ENCODE peak calls at places on chromosome 5, in nine cellular contexts. One of them, this sample, is unnamed.

GRCh38 chr5:181203842-181204560 is 995 bp downstream of the TRIM7 start:
- DNase-seq in A549: peak
- DNase-seq in BJ: no peak
- DNase-seq in spleen: no peak
- DNase-seq in B cell: peak
- DNase-seq in breast epithelium: no peak
- DNase-seq in AG10803: no peak
- DNase-seq in AG04450: no peak
- DNase-seq in heart right ventricle: no peak
- DNase-seq in this sample: no peak

GRCh38 chr5:157308826-157309465 is 43.0 kb downstream of the CYFIP2 start:
- DNase-seq in A549: no peak
- DNase-seq in BJ: no peak
- DNase-seq in spleen: no peak
- DNase-seq in B cell: peak
- DNase-seq in breast epithelium: no peak
- DNase-seq in AG10803: peak
- DNase-seq in AG04450: no peak
- DNase-seq in heart right ventricle: no peak
- DNase-seq in this sample: no peak

GRCh38 chr5:62082370-62082778 is 223.6 kb upstream of the KIF2A start:
- DNase-seq in A549: no peak
- DNase-seq in BJ: peak
- DNase-seq in spleen: no peak
- DNase-seq in B cell: no peak
- DNase-seq in breast epithelium: no peak
- DNase-seq in AG10803: peak
- DNase-seq in AG04450: no peak
- DNase-seq in heart right ventricle: no peak
- DNase-seq in this sample: no peak

GRCh38 chr5:101346906-101347305 is 443.8 kb upstream of the ST8SIA4 start:
- DNase-seq in A549: no peak
- DNase-seq in BJ: no peak
- DNase-seq in spleen: no peak
- DNase-seq in B cell: no peak
- DNase-seq in breast epithelium: no peak
- DNase-seq in AG10803: no peak
- DNase-seq in AG04450: no peak
- DNase-seq in heart right ventricle: no peak
- DNase-seq in this sample: no peak

GRCh38 chr5:152119091-152119490 is 194.4 kb upstream of the GLRA1 start:
- DNase-seq in A549: no peak
- DNase-seq in BJ: no peak
- DNase-seq in spleen: no peak
- DNase-seq in B cell: no peak
- DNase-seq in breast epithelium: no peak
- DNase-seq in AG10803: no peak
- DNase-seq in AG04450: no peak
- DNase-seq in heart right ventricle: no peak
- DNase-seq in this sample: no peak

GRCh38 chr5:56699588-56699987 is 115.8 kb upstream of the MAP3K1 start:
- DNase-seq in A549: no peak
- DNase-seq in BJ: no peak
- DNase-seq in spleen: no peak
- DNase-seq in B cell: no peak
- DNase-seq in breast epithelium: no peak
- DNase-seq in AG10803: no peak
- DNase-seq in AG04450: no peak
- DNase-seq in heart right ventricle: no peak
- DNase-seq in this sample: no peak

GRCh38 chr5:98368141-98368540 is 405.3 kb upstream of the RGMB start:
- DNase-seq in A549: no peak
- DNase-seq in BJ: no peak
- DNase-seq in spleen: no peak
- DNase-seq in B cell: no peak
- DNase-seq in breast epithelium: no peak
- DNase-seq in AG10803: no peak
- DNase-seq in AG04450: no peak
- DNase-seq in heart right ventricle: no peak
- DNase-seq in this sample: no peak

GRCh38 chr5:173094012-173094661 is 38.0 kb downstream of the CREBRF start:
- DNase-seq in A549: no peak
- DNase-seq in BJ: peak
- DNase-seq in spleen: no peak
- DNase-seq in B cell: no peak
- DNase-seq in breast epithelium: no peak
- DNase-seq in AG10803: peak
- DNase-seq in AG04450: peak
- DNase-seq in heart right ventricle: no peak
- DNase-seq in this sample: no peak

GRCh38 chr5:107147584-107147983 is 523.2 kb downstream of the EFNA5 start:
- DNase-seq in A549: no peak
- DNase-seq in BJ: no peak
- DNase-seq in spleen: no peak
- DNase-seq in B cell: no peak
- DNase-seq in breast epithelium: no peak
- DNase-seq in AG10803: no peak
- DNase-seq in AG04450: no peak
- DNase-seq in heart right ventricle: no peak
- DNase-seq in this sample: no peak

GRCh38 chr5:62496876-62497275 is 81.7 kb upstream of the LRRC70 start:
- DNase-seq in A549: no peak
- DNase-seq in BJ: no peak
- DNase-seq in spleen: no peak
- DNase-seq in B cell: no peak
- DNase-seq in breast epithelium: no peak
- DNase-seq in AG10803: no peak
- DNase-seq in AG04450: no peak
- DNase-seq in heart right ventricle: no peak
- DNase-seq in this sample: no peak

GRCh38 chr5:152403058-152403457 is 2.0 kb downstream of the NMUR2 start:
- DNase-seq in A549: no peak
- DNase-seq in BJ: no peak
- DNase-seq in spleen: no peak
- DNase-seq in B cell: no peak
- DNase-seq in breast epithelium: no peak
- DNase-seq in AG10803: no peak
- DNase-seq in AG04450: no peak
- DNase-seq in heart right ventricle: no peak
- DNase-seq in this sample: no peak

GRCh38 chr5:135008981-135009735 is 24.9 kb downstream of the PITX1 start:
- DNase-seq in A549: no peak
- DNase-seq in BJ: no peak
- DNase-seq in spleen: peak
- DNase-seq in B cell: no peak
- DNase-seq in breast epithelium: no peak
- DNase-seq in AG10803: no peak
- DNase-seq in AG04450: no peak
- DNase-seq in heart right ventricle: no peak
- DNase-seq in this sample: no peak

GRCh38 chr5:150227606-150228273 is 37.9 kb downstream of the SLC6A7 start:
- DNase-seq in A549: no peak
- DNase-seq in BJ: no peak
- DNase-seq in spleen: no peak
- DNase-seq in B cell: no peak
- DNase-seq in breast epithelium: no peak
- DNase-seq in AG10803: peak
- DNase-seq in AG04450: no peak
- DNase-seq in heart right ventricle: no peak
- DNase-seq in this sample: no peak

GRCh38 chr5:126300293-126300692 is 122.9 kb upstream of the GRAMD2B start:
- DNase-seq in A549: no peak
- DNase-seq in BJ: no peak
- DNase-seq in spleen: no peak
- DNase-seq in B cell: no peak
- DNase-seq in breast epithelium: no peak
- DNase-seq in AG10803: no peak
- DNase-seq in AG04450: no peak
- DNase-seq in heart right ventricle: no peak
- DNase-seq in this sample: no peak
- TF ChIP-seq CTCF in A549: no peak
- TF ChIP-seq CTCF in BJ: no peak
- TF ChIP-seq CTCF in spleen: no peak
- TF ChIP-seq CTCF in B cell: no peak
- TF ChIP-seq CTCF in breast epithelium: no peak
- TF ChIP-seq CTCF in AG10803: no peak
- TF ChIP-seq CTCF in AG04450: peak
- TF ChIP-seq CTCF in heart right ventricle: no peak
- TF ChIP-seq CTCF in this sample: no peak

GRCh38 chr5:159774476-159775031 is 141.7 kb upstream of the ADRA1B start:
- DNase-seq in A549: no peak
- DNase-seq in BJ: no peak
- DNase-seq in spleen: no peak
- DNase-seq in B cell: no peak
- DNase-seq in breast epithelium: no peak
- DNase-seq in AG10803: no peak
- DNase-seq in AG04450: no peak
- DNase-seq in heart right ventricle: no peak
- DNase-seq in this sample: no peak

GRCh38 chr5:159777049-159777448 is 139.2 kb upstream of the ADRA1B start:
- DNase-seq in A549: no peak
- DNase-seq in BJ: no peak
- DNase-seq in spleen: no peak
- DNase-seq in B cell: no peak
- DNase-seq in breast epithelium: no peak
- DNase-seq in AG10803: no peak
- DNase-seq in AG04450: no peak
- DNase-seq in heart right ventricle: no peak
- DNase-seq in this sample: no peak

GRCh38 chr5:159775890-159776289 is 140.4 kb upstream of the ADRA1B start:
- DNase-seq in A549: no peak
- DNase-seq in BJ: no peak
- DNase-seq in spleen: no peak
- DNase-seq in B cell: no peak
- DNase-seq in breast epithelium: no peak
- DNase-seq in AG10803: no peak
- DNase-seq in AG04450: no peak
- DNase-seq in heart right ventricle: no peak
- DNase-seq in this sample: no peak

GRCh38 chr5:159772698-159773061 is 143.6 kb upstream of the ADRA1B start:
- DNase-seq in A549: no peak
- DNase-seq in BJ: no peak
- DNase-seq in spleen: no peak
- DNase-seq in B cell: no peak
- DNase-seq in breast epithelium: no peak
- DNase-seq in AG10803: no peak
- DNase-seq in AG04450: no peak
- DNase-seq in heart right ventricle: no peak
- DNase-seq in this sample: no peak

GRCh38 chr5:159773062-159773924 is 143.0 kb upstream of the ADRA1B start:
- DNase-seq in A549: peak
- DNase-seq in BJ: peak
- DNase-seq in spleen: peak
- DNase-seq in B cell: peak
- DNase-seq in breast epithelium: peak
- DNase-seq in AG10803: peak
- DNase-seq in AG04450: peak
- DNase-seq in heart right ventricle: peak
- DNase-seq in this sample: peak
- TF ChIP-seq CTCF in A549: peak
- TF ChIP-seq CTCF in BJ: peak
- TF ChIP-seq CTCF in spleen: no peak
- TF ChIP-seq CTCF in B cell: peak
- TF ChIP-seq CTCF in breast epithelium: no peak
- TF ChIP-seq CTCF in AG10803: peak
- TF ChIP-seq CTCF in AG04450: no peak
- TF ChIP-seq CTCF in heart right ventricle: peak
- TF ChIP-seq CTCF in this sample: no peak

GRCh38 chr5:11105706-11106105 is 344.7 kb upstream of the DAP start:
- DNase-seq in A549: no peak
- DNase-seq in BJ: no peak
- DNase-seq in spleen: no peak
- DNase-seq in B cell: no peak
- DNase-seq in breast epithelium: no peak
- DNase-seq in AG10803: no peak
- DNase-seq in AG04450: no peak
- DNase-seq in heart right ventricle: no peak
- DNase-seq in this sample: no peak

GRCh38 chr5:11110128-11110527 is 349.1 kb upstream of the DAP start:
- DNase-seq in A549: no peak
- DNase-seq in BJ: no peak
- DNase-seq in spleen: no peak
- DNase-seq in B cell: no peak
- DNase-seq in breast epithelium: no peak
- DNase-seq in AG10803: no peak
- DNase-seq in AG04450: no peak
- DNase-seq in heart right ventricle: no peak
- DNase-seq in this sample: no peak

DNA sequence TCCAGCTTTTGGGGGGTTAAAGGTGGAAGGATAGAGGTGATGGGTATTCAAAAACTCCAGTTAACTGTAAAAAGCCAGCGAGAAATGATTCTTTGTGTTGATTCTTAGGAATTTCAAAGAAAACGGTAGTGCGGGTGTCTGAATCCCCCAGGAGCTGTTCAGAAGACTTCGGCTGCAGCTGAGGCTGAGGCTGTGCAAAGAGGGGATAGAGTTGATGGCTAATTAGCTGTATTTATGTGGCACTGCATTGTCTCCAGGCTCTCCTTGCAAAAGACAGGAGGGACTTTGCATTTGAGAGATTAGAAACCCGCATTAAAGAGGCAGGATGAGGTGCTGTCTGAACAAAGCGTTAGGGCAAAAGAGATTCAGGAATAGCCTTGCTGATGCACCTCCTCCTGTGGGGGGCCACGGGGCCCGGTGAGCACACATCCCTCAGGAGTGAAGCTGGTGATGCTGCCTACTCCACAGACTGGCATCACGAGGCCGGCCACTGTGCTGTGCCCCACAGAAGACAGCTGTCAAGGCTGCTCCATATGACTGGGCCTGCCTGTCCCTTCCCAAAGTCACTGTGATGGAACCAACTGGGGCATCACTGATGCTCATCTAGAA is 343.6 kb upstream of the DAP start:
- DNase-seq in A549: no peak
- DNase-seq in BJ: no peak
- DNase-seq in spleen: no peak
- DNase-seq in B cell: no peak
- DNase-seq in breast epithelium: no peak
- DNase-seq in AG10803: no peak
- DNase-seq in AG04450: no peak
- DNase-seq in heart right ventricle: no peak
- DNase-seq in this sample: no peak
- TF ChIP-seq CTCF in A549: no peak
- TF ChIP-seq CTCF in BJ: no peak
- TF ChIP-seq CTCF in spleen: no peak
- TF ChIP-seq CTCF in B cell: no peak
- TF ChIP-seq CTCF in breast epithelium: no peak
- TF ChIP-seq CTCF in AG10803: no peak
- TF ChIP-seq CTCF in AG04450: no peak
- TF ChIP-seq CTCF in heart right ventricle: no peak
- TF ChIP-seq CTCF in this sample: no peak

DNA sequence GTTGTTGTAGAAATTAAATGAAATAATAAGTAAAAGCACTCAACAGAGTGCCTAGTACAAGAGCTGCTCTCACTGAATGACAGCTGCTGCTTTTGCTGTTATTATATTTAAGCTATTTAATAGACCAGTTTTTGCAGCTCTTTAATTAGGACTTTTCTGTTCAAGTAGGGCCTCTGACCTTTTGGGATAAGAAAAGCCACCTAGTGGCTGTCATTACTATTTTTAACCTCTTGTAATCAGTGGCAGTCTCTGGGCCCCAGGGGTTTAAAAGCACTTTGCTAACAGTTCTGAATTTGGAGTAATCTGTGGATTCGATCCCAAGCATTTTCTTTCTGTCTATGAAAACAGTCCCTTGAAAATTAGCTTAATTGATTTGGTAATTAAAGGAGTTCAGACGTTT is 121.1 kb downstream of the NUDT12 start:
- DNase-seq in A549: no peak
- DNase-seq in BJ: no peak
- DNase-seq in spleen: no peak
- DNase-seq in B cell: no peak
- DNase-seq in breast epithelium: no peak
- DNase-seq in AG10803: no peak
- DNase-seq in AG04450: no peak
- DNase-seq in heart right ventricle: no peak
- DNase-seq in this sample: no peak
- TF ChIP-seq CTCF in A549: peak
- TF ChIP-seq CTCF in BJ: peak
- TF ChIP-seq CTCF in spleen: no peak
- TF ChIP-seq CTCF in B cell: no peak
- TF ChIP-seq CTCF in breast epithelium: no peak
- TF ChIP-seq CTCF in AG10803: peak
- TF ChIP-seq CTCF in AG04450: peak
- TF ChIP-seq CTCF in heart right ventricle: no peak
- TF ChIP-seq CTCF in this sample: no peak